ENCODE peak calls at places on chromosome 11, in eight cellular contexts. S is lower lobe of right lung, A is GM12865, R is progenitor cell of endocrine pancreas, E is endothelial cell of umbilical vein, U is choroid plexus epithelial cell, T is fibroblast of lung, K is heart right ventricle. G is an unnamed sample.

GRCh38 chr11:120108785-120109168 is 29.1 kb downstream of the TRIM29 start:
- DNase-seq in T (no peak), A (no peak), U (no peak), K (no peak), E (no peak), R (no peak), S (no peak), G (no peak)

GRCh38 chr11:74055938-74056337 is 47.1 kb upstream of the UCP3 start:
- DNase-seq in E (no peak), K (no peak), R (no peak), S (no peak), T (peak; percentile 79), U (peak; percentile 93), A (no peak), G (no peak)

GRCh38 chr11:68411501-68411991 is 49.0 kb upstream of the PPP6R3 start:
- DNase-seq in K (no peak), T (no peak), R (no peak), U (no peak), S (peak; percentile 47), E (no peak), A (no peak), G (peak; percentile 78)

GRCh38 chr11:71433648-71434450 is 14.3 kb downstream of the DHCR7 start:
- DNase-seq in R (no peak), E (no peak), S (peak; percentile 74), U (peak; percentile 62), A (no peak), K (no peak), T (no peak), G (no peak)

GRCh38 chr11:69470301-69470700 is 11.2 kb upstream of the LINC01488 start:
- DNase-seq in T (no peak), U (no peak), E (no peak), R (no peak), A (no peak), K (no peak), S (no peak), G (no peak)

GRCh38 chr11:19711911-19712280 is 741 bp upstream of the NAV2 start:
- DNase-seq in E (no peak), S (peak; percentile 58), R (no peak), T (no peak), A (peak; percentile 45), K (no peak), U (no peak), G (no peak)

GRCh38 chr11:1825039-1825740 is 9.6 kb upstream of the SYT8 start:
- DNase-seq in T (no peak), U (peak; percentile 21), K (no peak), S (peak; percentile 80), R (peak; percentile 86), E (no peak), A (peak; percentile 58), G (peak; percentile 66)

GRCh38 chr11:26820739-26821138 is 98.9 kb upstream of the SLC5A12 start:
- DNase-seq in S (no peak), T (peak; percentile 90), R (no peak), E (no peak), U (peak; percentile 93), K (no peak), A (no peak), G (no peak)

GRCh38 chr11:72812968-72813739 is 1.1 kb upstream of the ATG16L2 start:
- DNase-seq in S (peak; percentile 76), T (peak; percentile 75), K (no peak), A (peak; percentile 86), E (peak; percentile 70), R (no peak), U (peak; percentile 64), G (peak; percentile 61)

GRCh38 chr11:119120639-119121007 is 757 bp upstream of the HINFP start:
- DNase-seq in U (peak; percentile 86), T (peak; percentile 78), K (no peak), S (no peak), R (no peak), A (no peak), E (no peak), G (no peak)

GRCh38 chr11:112355726-112356125 is 95.1 kb upstream of the PLET1 start:
- DNase-seq in S (peak; percentile 56), E (no peak), U (peak; percentile 47), T (peak; percentile 12), A (peak; percentile 27), K (no peak), R (no peak), G (no peak)

GRCh38 chr11:105790841-105791240 is 181.0 kb downstream of the GRIA4 start:
- DNase-seq in S (no peak), A (no peak), R (no peak), K (no peak), U (no peak), T (no peak), E (no peak), G (no peak)

GRCh38 chr11:115965754-115966504 is 461.7 kb upstream of the CADM1 start:
- DNase-seq in T (peak; percentile 85), S (peak; percentile 65), R (no peak), A (no peak), E (no peak), U (no peak), K (no peak), G (no peak)

GRCh38 chr11:34970480-34970879 is 54.1 kb downstream of the PDHX start:
- DNase-seq in U (no peak), R (no peak), T (no peak), E (no peak), S (no peak), A (no peak), K (no peak), G (no peak)

GRCh38 chr11:130206141-130206540 is 46.6 kb downstream of the ST14 start:
- DNase-seq in A (no peak), K (no peak), T (no peak), R (no peak), E (no peak), U (no peak), S (peak; percentile 29), G (no peak)

GRCh38 chr11:128392259-128392658 is 195.1 kb downstream of the ETS1 start:
- DNase-seq in S (no peak), T (no peak), A (no peak), K (no peak), R (no peak), U (no peak), E (no peak), G (no peak)

GRCh38 chr11:74005721-74006517 is 3.0 kb downstream of the UCP3 start:
- DNase-seq in S (no peak), R (no peak), U (no peak), E (no peak), T (no peak), K (no peak), A (no peak), G (no peak)

GRCh38 chr11:33258631-33259184 is 1.5 kb downstream of the HIPK3 start:
- DNase-seq in T (peak; percentile 67), A (no peak), K (no peak), E (peak; percentile 80), S (no peak), U (peak; percentile 73), R (no peak), G (no peak)

GRCh38 chr11:117520966-117521365 is 193.3 kb downstream of the CEP164 start:
- DNase-seq in R (no peak), U (no peak), K (no peak), S (no peak), T (no peak), A (no peak), E (no peak), G (no peak)

GRCh38 chr11:117520201-117520600 is 192.5 kb downstream of the CEP164 start:
- DNase-seq in R (no peak), U (peak; percentile 47), E (no peak), A (peak; percentile 10), S (no peak), T (peak; percentile 4), K (no peak), G (no peak)

GRCh38 chr11:117519590-117519989 is 191.9 kb downstream of the CEP164 start:
- DNase-seq in K (no peak), E (no peak), U (no peak), R (no peak), S (peak; percentile 65), T (no peak), A (no peak), G (no peak)

GRCh38 chr11:117518455-117518854 is 190.8 kb downstream of the CEP164 start:
- DNase-seq in T (no peak), K (no peak), A (no peak), R (no peak), U (no peak), S (no peak), E (no peak), G (no peak)

GRCh38 chr11:117519170-117519569 is 191.5 kb downstream of the CEP164 start:
- DNase-seq in A (no peak), T (no peak), E (no peak), U (peak; percentile 39), R (no peak), S (peak; percentile 57), K (no peak), G (no peak)
- TF ChIP-seq CTCF in A (no peak), T (no peak), E (no peak), U (peak; percentile 20), R (peak; percentile 26), S (no peak), K (no peak), G (no peak)

GRCh38 chr11:65811764-65812475 is 21.8 kb upstream of the SNX32 start:
- DNase-seq in E (no peak), U (no peak), T (no peak), S (peak; percentile 76), K (no peak), R (no peak), A (peak; percentile 28), G (no peak)
- TF ChIP-seq CTCF in E (no peak), U (no peak), T (no peak), S (no peak), K (no peak), R (no peak), A (no peak), G (no peak)

GRCh38 chr11:75731095-75731494 is 13.5 kb downstream of the MOGAT2 start:
- DNase-seq in T (no peak), U (no peak), S (no peak), R (no peak), A (no peak), K (no peak), E (no peak), G (no peak)
- TF ChIP-seq CTCF in T (no peak), U (no peak), S (no peak), R (no peak), A (no peak), K (no peak), E (no peak), G (no peak)

DNA sequence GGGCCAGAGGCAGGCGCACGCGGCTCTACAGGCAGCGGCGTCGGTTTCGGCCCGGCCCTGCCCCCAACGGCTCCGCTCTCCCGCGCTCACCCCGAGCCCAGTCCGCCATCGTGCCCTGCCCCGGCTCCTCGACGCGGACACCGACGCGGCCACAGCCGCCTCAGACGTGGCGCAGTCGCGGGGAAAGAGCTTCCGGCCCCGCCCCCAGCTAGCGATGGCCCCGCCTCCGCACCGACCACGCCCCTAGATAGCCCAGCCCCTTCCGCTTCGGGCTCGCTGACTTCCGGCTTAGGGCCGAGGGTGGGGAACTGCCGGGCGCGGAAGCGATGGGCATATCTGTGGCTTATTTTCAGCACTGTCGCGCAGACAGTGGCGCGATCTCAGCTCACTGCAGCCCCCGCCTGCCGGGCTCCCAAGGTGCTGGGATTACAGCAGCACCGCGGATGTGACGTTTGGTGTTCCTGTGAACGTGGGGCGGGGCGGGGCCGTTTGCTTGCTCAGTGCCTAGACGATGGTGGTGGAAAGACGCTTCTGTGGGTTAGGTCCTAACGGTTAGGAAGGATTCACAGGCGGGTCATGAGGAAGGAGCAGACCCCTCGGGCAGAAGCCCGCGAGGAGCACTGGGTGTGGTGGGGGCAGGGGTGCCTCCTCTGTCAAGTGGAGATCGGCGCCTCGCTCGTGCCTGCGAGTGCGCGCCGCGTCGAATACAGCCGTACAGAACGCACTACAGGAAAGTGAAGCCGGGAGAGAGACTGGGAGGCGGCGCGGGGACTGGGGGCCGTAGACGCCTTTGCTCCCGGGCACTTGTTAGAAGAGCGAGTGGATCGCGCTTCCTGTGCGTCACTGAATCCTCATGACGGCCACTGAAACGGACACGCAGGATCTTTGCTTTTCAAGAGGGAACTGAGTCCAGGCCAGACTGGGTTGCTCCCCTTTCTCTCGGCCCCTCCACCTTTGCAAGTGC is at the start of the genes BET1L and RIC8A:
- DNase-seq in K (peak; percentile 96), U (peak; percentile 99), S (peak; percentile 98), A (peak; percentile 59), T (peak; percentile 99), E (peak; percentile 97), R (peak; percentile 95), G (peak; percentile 99)
- TF ChIP-seq CTCF in K (no peak), U (no peak), S (no peak), A (no peak), T (no peak), E (no peak), R (no peak), G (no peak)

G was measured in psoas muscle.